ENCODE peak calls at places on chromosome 1, in seven cellular contexts. One of them, this sample, is unnamed.
A peak's percentile ranks its signal among the peaks of the same experiment; 100 is the strongest.

GRCh38 chr1:62275095-62275494 is 44.1 kb downstream of the KANK4 start:
- DNase-seq in CD8-positive, alpha-beta memory T cell: no peak
- DNase-seq in brain microvascular endothelial cell: no peak
- DNase-seq in kidney tubule cell: no peak
- DNase-seq in RPMI7951: no peak
- DNase-seq in DMS153: no peak
- DNase-seq in heart left ventricle: no peak
- DNase-seq in this sample: no peak

GRCh38 chr1:111956155-111956817 is 33.2 kb downstream of the KCND3 start:
- DNase-seq in kidney tubule cell: no peak
- DNase-seq in CD8-positive, alpha-beta memory T cell: no peak
- DNase-seq in heart left ventricle: no peak
- DNase-seq in brain microvascular endothelial cell: no peak
- DNase-seq in RPMI7951: no peak
- DNase-seq in DMS153: no peak
- DNase-seq in this sample: no peak

GRCh38 chr1:176692988-176693696 is 230.2 kb downstream of the PAPPA2 start:
- DNase-seq in RPMI7951: no peak
- DNase-seq in brain microvascular endothelial cell: no peak
- DNase-seq in CD8-positive, alpha-beta memory T cell: no peak
- DNase-seq in kidney tubule cell: no peak
- DNase-seq in heart left ventricle: peak; percentile 30
- DNase-seq in DMS153: no peak
- DNase-seq in this sample: no peak

GRCh38 chr1:160767417-160768294 is 28.3 kb upstream of the LY9 start:
- DNase-seq in RPMI7951: peak; percentile 13
- DNase-seq in CD8-positive, alpha-beta memory T cell: no peak
- DNase-seq in brain microvascular endothelial cell: no peak
- DNase-seq in heart left ventricle: no peak
- DNase-seq in DMS153: no peak
- DNase-seq in kidney tubule cell: no peak
- DNase-seq in this sample: no peak

GRCh38 chr1:202680586-202681352 is 29.5 kb downstream of the SYT2 start:
- DNase-seq in CD8-positive, alpha-beta memory T cell: no peak
- DNase-seq in DMS153: no peak
- DNase-seq in heart left ventricle: no peak
- DNase-seq in kidney tubule cell: no peak
- DNase-seq in brain microvascular endothelial cell: no peak
- DNase-seq in RPMI7951: no peak
- DNase-seq in this sample: no peak

GRCh38 chr1:100671604-100672003 is 47.9 kb upstream of the VCAM1 start:
- DNase-seq in CD8-positive, alpha-beta memory T cell: no peak
- DNase-seq in kidney tubule cell: no peak
- DNase-seq in DMS153: no peak
- DNase-seq in RPMI7951: peak; percentile 29
- DNase-seq in brain microvascular endothelial cell: no peak
- DNase-seq in heart left ventricle: no peak
- DNase-seq in this sample: no peak

GRCh38 chr1:20165522-20165951 is 20.4 kb upstream of the UBXN10 start:
- DNase-seq in brain microvascular endothelial cell: peak; percentile 21
- DNase-seq in CD8-positive, alpha-beta memory T cell: no peak
- DNase-seq in kidney tubule cell: no peak
- DNase-seq in RPMI7951: peak; percentile 39
- DNase-seq in DMS153: no peak
- DNase-seq in heart left ventricle: no peak
- DNase-seq in this sample: no peak

GRCh38 chr1:38004284-38005101 is 821 bp downstream of the FHL3 start:
- DNase-seq in CD8-positive, alpha-beta memory T cell: no peak
- DNase-seq in DMS153: no peak
- DNase-seq in heart left ventricle: no peak
- DNase-seq in kidney tubule cell: no peak
- DNase-seq in brain microvascular endothelial cell: no peak
- DNase-seq in RPMI7951: no peak
- DNase-seq in this sample: no peak

GRCh38 chr1:6913086-6913485 is 127.8 kb downstream of the CAMTA1 start:
- DNase-seq in heart left ventricle: no peak
- DNase-seq in RPMI7951: no peak
- DNase-seq in CD8-positive, alpha-beta memory T cell: no peak
- DNase-seq in kidney tubule cell: no peak
- DNase-seq in brain microvascular endothelial cell: no peak
- DNase-seq in DMS153: no peak
- DNase-seq in this sample: no peak

This sample was measured in NCI-H748 treated with DMSO at 0.1 percent for 48 hours.